ENCODE peak calls at places on chromosomes 4 and X, in five cellular contexts. X is H9, F is psoas muscle, H is astrocyte, M is fibroblast of lung. A is an unnamed sample.
A peak's percentile ranks its signal among the peaks of the same experiment; 100 is the strongest.

GRCh38 chrX:139691843-139692505 is 16.0 kb downstream of the MCF2 start:
- DNase-seq in X (peak; percentile 33), F (no peak), H (no peak), M (peak; percentile 18), A (no peak)

GRCh38 chrX:23578079-23578478 is 89.2 kb upstream of the PRDX4 start:
- DNase-seq in X (no peak), F (no peak), H (peak; percentile 37), M (peak; percentile 50), A (peak; percentile 2)

GRCh38 chr4:170388255-170388654 is 298.5 kb upstream of the AADAT start:
- DNase-seq in X (no peak), F (no peak), H (peak; percentile 26), M (peak; percentile 52), A (no peak)

GRCh38 chrX:45145492-45146215 is 55.0 kb downstream of the DIPK2B start:
- DNase-seq in X (no peak), F (no peak), H (no peak), M (no peak), A (no peak)

GRCh38 chrX:30283456-30284200 is 25.6 kb downstream of the NR0B1 start:
- DNase-seq in X (no peak), F (no peak), H (peak; percentile 90), M (peak; percentile 91), A (peak; percentile 93)

GRCh38 chrX:133676344-133677122 is 261.2 kb upstream of the GPC4 start:
- DNase-seq in X (no peak), F (no peak), H (no peak), M (no peak), A (no peak)

GRCh38 chr4:16026155-16026761 is 57.6 kb downstream of the PROM1 start:
- DNase-seq in X (no peak), F (no peak), H (peak; percentile 33), M (peak; percentile 54), A (peak; percentile 25)

GRCh38 chr4:146548443-146548842 is 26.7 kb upstream of the SLC10A7 start:
- DNase-seq in X (no peak), F (no peak), H (no peak), M (no peak), A (no peak)

GRCh38 chrX:69070949-69071650 is 94.2 kb downstream of the PJA1 start:
- DNase-seq in X (no peak), F (peak; percentile 44), H (no peak), M (no peak), A (no peak)

GRCh38 chr4:130249002-130249401 is 1153.0 kb downstream of the C4orf33 start:
- DNase-seq in X (no peak), F (no peak), H (no peak), M (no peak), A (no peak)

GRCh38 chr4:81486502-81486901 is 14.8 kb upstream of the RASGEF1B start:
- DNase-seq in X (peak; percentile 60), F (no peak), H (no peak), M (no peak), A (no peak)

GRCh38 chr4:67750691-67751090 is 3.5 kb downstream of the GNRHR start:
- DNase-seq in X (no peak), F (no peak), H (no peak), M (peak; percentile 20), A (no peak)

GRCh38 chr4:153748378-153748777 is 11.4 kb downstream of the RNF175 start:
- DNase-seq in X (no peak), F (peak; percentile 35), H (peak; percentile 70), M (peak; percentile 79), A (peak; percentile 74)

GRCh38 chr4:55173580-55173979 is 48.2 kb upstream of the KDR start:
- DNase-seq in X (no peak), F (no peak), H (peak; percentile 73), M (peak; percentile 81), A (peak; percentile 64)

GRCh38 chrX:139967300-139967699 is 2.0 kb upstream of the CXorf66 start:
- DNase-seq in X (no peak), F (no peak), H (no peak), M (no peak), A (no peak)

GRCh38 chrX:13898603-13899002 is 81.7 kb upstream of the GPM6B start:
- DNase-seq in X (no peak), F (no peak), H (no peak), M (peak; percentile 24), A (no peak)

GRCh38 chr4:98706200-98706813 is 47.9 kb upstream of the TSPAN5 start:
- DNase-seq in X (no peak), F (no peak), H (no peak), M (no peak), A (no peak)

GRCh38 chr4:68905598-68906237 is 45.9 kb downstream of the UGT2A3 start:
- DNase-seq in X (peak; percentile 47), F (no peak), H (peak; percentile 19), M (peak; percentile 28), A (no peak)

GRCh38 chr4:95027906-95028618 is 270.3 kb downstream of the BMPR1B start:
- DNase-seq in X (no peak), F (no peak), H (no peak), M (no peak), A (no peak)

DNA sequence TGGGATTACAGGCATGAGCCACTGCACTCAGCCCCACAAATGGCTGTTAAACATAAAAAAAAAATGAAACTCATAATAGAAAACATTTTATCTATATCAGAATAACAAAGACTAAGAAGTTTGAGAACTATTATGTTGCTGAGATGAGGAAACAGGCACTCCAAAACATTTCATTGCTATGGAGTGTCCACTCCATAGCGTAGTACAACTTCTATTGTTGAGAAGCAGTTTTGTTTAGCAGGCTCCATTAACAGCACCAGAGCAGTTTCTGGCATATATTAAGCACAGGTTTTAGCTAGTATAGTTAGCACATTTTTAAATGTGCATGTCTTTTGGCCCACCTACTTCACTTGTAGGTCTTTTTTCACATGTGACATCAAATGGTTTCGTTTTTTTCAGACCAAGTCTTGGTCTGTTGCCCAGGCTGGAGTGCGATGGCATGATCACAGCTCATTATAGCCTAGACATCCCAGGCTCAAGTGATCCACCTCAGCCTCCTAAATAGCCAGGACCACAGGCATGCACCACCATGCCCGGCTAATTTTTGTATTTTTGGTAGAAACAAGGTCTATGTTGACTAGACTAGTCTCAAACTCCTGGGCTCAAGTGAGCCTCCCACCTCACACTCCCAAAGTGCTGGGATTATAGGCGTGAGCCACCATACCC is 5.8 kb downstream of the HMGB2 start:
- DNase-seq in X (no peak), F (no peak), H (no peak), M (no peak), A (no peak)
- TF ChIP-seq CTCF in X (no peak), F (no peak), H (no peak), M (no peak), A (no peak)

GRCh38 chr4:29079260-29079659 is 1640.9 kb upstream of the PCDH7 start:
- DNase-seq in X (no peak), F (no peak), H (no peak), M (no peak), A (no peak)

GRCh38 chr4:29085748-29086147 is 1634.4 kb upstream of the PCDH7 start:
- DNase-seq in X (no peak), F (no peak), H (no peak), M (no peak), A (no peak)

GRCh38 chr4:29082684-29083083 is 1637.5 kb upstream of the PCDH7 start:
- DNase-seq in X (no peak), F (no peak), H (no peak), M (no peak), A (no peak)

DNA sequence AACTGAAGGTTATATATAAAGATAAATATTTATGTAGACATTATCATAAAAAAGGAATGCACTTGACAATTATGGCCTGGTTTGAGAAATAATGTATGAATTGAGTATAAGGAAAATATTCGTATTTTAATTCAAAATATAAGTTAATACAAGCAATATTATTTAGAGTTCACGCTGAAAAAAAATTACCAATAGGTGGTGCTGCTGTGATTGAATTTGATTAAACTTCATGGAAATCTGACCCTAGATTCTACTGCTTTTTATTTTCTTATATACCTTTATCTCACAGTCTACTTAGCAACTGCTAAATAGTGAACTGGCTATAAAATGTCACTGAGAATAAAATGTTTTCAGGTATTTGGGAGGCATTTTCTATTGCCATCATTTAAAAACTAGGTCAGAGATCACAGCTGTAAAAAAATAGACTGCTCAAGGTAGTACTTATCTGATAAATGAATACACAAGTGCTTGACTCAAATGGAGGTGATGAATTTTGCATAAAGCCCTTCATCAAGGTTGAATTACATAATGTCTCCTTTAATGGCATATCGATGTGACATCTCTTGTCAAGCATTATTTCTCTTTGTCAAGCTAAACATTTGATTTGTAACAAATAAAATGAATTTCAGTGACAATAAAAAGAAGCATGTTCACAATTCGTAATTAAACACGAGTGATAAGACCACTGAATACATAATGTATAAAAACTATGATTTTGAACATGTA is 1638.8 kb upstream of the PCDH7 start:
- DNase-seq in X (no peak), F (no peak), H (no peak), M (peak; percentile 1), A (peak; percentile 21)
- TF ChIP-seq CTCF in X (peak; percentile 40), F (no peak), H (no peak), M (no peak), A (peak; percentile 83)

GRCh38 chr4:73432169-73433000 is 3.6 kb upstream of the AFP start:
- DNase-seq in X (no peak), F (no peak), H (no peak), M (no peak), A (no peak)

GRCh38 chr4:73433140-73433539 is 2.9 kb upstream of the AFP start:
- DNase-seq in X (no peak), F (no peak), H (no peak), M (no peak), A (no peak)

GRCh38 chr4:73435984-73436383 is at the start of gene AFP:
- DNase-seq in X (no peak), F (no peak), H (no peak), M (no peak), A (no peak)

GRCh38 chr4:73431813-73432168 is 4.2 kb upstream of the AFP start:
- DNase-seq in X (no peak), F (no peak), H (no peak), M (no peak), A (no peak)

GRCh38 chr4:73434311-73434710 is 1.7 kb upstream of the AFP start:
- DNase-seq in X (no peak), F (no peak), H (no peak), M (peak; percentile 3), A (peak; percentile 11)
- TF ChIP-seq CTCF in X (peak; percentile 68), F (no peak), H (peak; percentile 50), M (peak; percentile 26), A (peak; percentile 75)

DNA sequence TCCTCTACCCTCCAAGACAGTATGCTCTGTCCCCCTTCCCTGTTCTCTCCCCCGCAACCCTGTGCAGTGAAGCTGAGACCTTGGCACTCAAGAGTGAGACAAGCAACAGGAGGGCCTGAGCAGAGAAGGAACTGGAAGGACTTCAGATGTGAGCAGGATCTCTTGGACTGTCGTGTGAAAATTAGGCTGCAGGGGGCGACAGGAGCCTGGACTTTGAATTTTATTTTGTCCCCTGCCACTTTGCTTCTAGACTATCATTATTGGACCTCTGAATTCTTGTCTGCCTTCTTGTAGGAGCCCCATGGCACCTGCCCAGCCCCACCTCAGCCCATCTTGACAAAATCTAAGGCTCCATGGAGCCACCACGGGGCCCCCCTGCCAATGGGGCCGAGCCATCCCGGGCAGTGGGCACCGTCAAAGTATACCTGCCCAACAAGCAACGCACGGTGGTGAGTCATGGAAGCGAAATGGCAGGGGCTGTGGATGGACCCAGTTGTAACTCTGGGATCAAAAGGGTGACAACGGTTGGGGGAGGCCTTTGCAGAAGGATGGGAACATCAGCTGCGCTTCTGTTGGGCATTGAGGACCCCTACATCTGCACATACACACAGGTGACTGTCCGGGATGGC is 1.7 kb downstream of the ARAF start:
- DNase-seq in X (no peak), F (no peak), H (no peak), M (no peak), A (no peak)
- TF ChIP-seq CTCF in X (peak; percentile 56), F (peak; percentile 30), H (peak; percentile 5), M (peak; percentile 12), A (peak; percentile 60)